ENCODE peak calls at places on chromosomes 13 and 19, in five cellular contexts. J is IMR-90, V is neuronal stem cell, N is H1, E is mesendoderm. U is an unnamed sample.

GRCh38 chr13:80299046-80299445 is 41.9 kb downstream of the SPRY2 start:
- DNase-seq in V (no peak), N (no peak), J (no peak), E (no peak), U (no peak)

GRCh38 chr19:18999896-19000620 is 33.3 kb downstream of the SUGP2 start:
- DNase-seq in N (no peak), V (no peak), E (peak; percentile 16), J (peak; percentile 10), U (peak; percentile 15)

GRCh38 chr13:35500071-35500595 is 23.6 kb upstream of the MAB21L1 start:
- DNase-seq in N (no peak), E (no peak), J (no peak), V (peak; percentile 77), U (no peak)

GRCh38 chr13:37648604-37649003 is 50.0 kb upstream of the POSTN start:
- DNase-seq in N (no peak), J (peak; percentile 88), E (no peak), V (no peak), U (no peak)

GRCh38 chr19:50352242-50352641 is 13.2 kb downstream of the NAPSA start:
- DNase-seq in N (no peak), E (no peak), V (no peak), J (no peak), U (no peak)

GRCh38 chr13:110554946-110555345 is 6.6 kb downstream of the RAB20 start:
- DNase-seq in V (no peak), J (no peak), E (no peak), N (no peak), U (no peak)

GRCh38 chr13:67134322-67135129 is 95.6 kb downstream of the PCDH9 start:
- DNase-seq in V (no peak), E (no peak), J (peak; percentile 25), N (no peak), U (peak; percentile 37)

GRCh38 chr19:14632286-14632685 is 42.4 kb downstream of the ADGRE3 start:
- DNase-seq in E (peak; percentile 41), J (peak; percentile 15), N (no peak), V (no peak), U (peak; percentile 1)

GRCh38 chr13:32830632-32831031 is 185.6 kb upstream of the KL start:
- DNase-seq in E (no peak), V (no peak), N (no peak), J (no peak), U (no peak)

GRCh38 chr13:73938375-73939070 is 195.7 kb downstream of the KLF12 start:
- DNase-seq in E (peak; percentile 67), J (peak; percentile 94), V (peak; percentile 5), N (no peak), U (peak; percentile 83)

GRCh38 chr13:109427695-109428094 is 358.7 kb downstream of the IRS2 start:
- DNase-seq in V (no peak), N (no peak), J (no peak), E (peak; percentile 21), U (no peak)

GRCh38 chr19:18562086-18562485 is 4.4 kb downstream of the KXD1 start:
- DNase-seq in J (no peak), V (no peak), N (no peak), E (no peak), U (no peak)

GRCh38 chr19:30085394-30085793 is 143.4 kb downstream of the URI1 start:
- DNase-seq in V (no peak), J (no peak), E (peak; percentile 59), N (peak; percentile 62), U (no peak)

GRCh38 chr13:98416408-98416807 is 160.5 kb downstream of the STK24 start:
- DNase-seq in J (no peak), V (no peak), E (no peak), N (no peak), U (no peak)

GRCh38 chr13:65940720-65941119 is 1289.4 kb downstream of the PCDH9 start:
- DNase-seq in V (no peak), E (no peak), N (no peak), J (no peak), U (no peak)

GRCh38 chr13:95246292-95247082 is 54.8 kb downstream of the ABCC4 start:
- DNase-seq in J (no peak), E (no peak), N (no peak), V (no peak), U (no peak)

GRCh38 chr13:40191186-40191980 is 475.1 kb downstream of the FOXO1 start:
- DNase-seq in J (no peak), E (no peak), V (no peak), N (no peak), U (peak; percentile 29)

DNA sequence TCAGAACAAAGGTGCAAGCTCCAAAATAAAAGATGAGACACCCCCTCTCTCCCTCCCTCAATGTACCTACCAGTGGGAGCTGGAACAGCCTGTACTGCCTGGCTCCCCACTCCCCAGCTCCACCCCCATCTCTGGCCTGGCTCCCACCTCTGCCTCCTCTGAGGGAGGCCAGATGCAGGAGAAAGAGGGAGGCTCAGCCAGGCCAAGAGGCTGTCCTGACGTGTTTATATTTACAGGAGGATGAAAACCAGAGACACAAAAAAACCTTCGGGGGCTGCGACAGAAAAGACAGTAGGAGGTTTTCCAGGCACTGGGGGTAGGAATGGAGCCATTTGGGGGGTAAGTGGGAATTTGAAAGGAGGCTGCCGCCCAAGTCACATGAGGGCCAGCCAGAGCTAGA is 19.7 kb downstream of the ARHGEF18 start:
- DNase-seq in J (no peak), V (no peak), N (no peak), E (no peak), U (peak; percentile 84)
- H2BK5ac ChIP-seq in J (no peak overlapping the region), V (no peak overlapping the region), N (no peak overlapping the region), E (no peak overlapping the region), U (no peak overlapping the region)

GRCh38 chr19:3152431-3152780 is 16.6 kb downstream of the GNA15 start:
- DNase-seq in J (no peak), V (no peak), N (no peak), E (no peak), U (no peak)
- H3K36me3 ChIP-seq in J (no peaks in the 10 kb centered on the region), V (no peaks in the 10 kb centered on the region), N (no peaks in the 10 kb centered on the region), E (no peaks in the 10 kb centered on the region), U (no peaks in the 10 kb centered on the region)

GRCh38 chr19:40411125-40411842 is 1.9 kb downstream of the PRX start:
- DNase-seq in V (no peak), E (no peak), J (no peak), N (no peak), U (no peak)
- H2BK15ac ChIP-seq in V (peak overlapping the region; percentile 87), E (no peak overlapping the region), J (no peak overlapping the region), N (peak overlapping the region; percentile 88), U (no peak overlapping the region)

GRCh38 chr19:1889907-1890306 is 4.6 kb upstream of the ABHD17A start:
- DNase-seq in E (no peak), N (no peak), V (no peak), J (no peak), U (no peak)

GRCh38 chr19:1888385-1888784 is 3.1 kb upstream of the ABHD17A start:
- DNase-seq in J (no peak), E (no peak), N (no peak), V (no peak), U (no peak)

GRCh38 chr19:1896508-1896907 is 8.7 kb upstream of the ADAT3 start:
- DNase-seq in V (no peak), E (no peak), N (no peak), J (no peak), U (no peak)

GRCh38 chr19:1893791-1894190 is 8.5 kb upstream of the ABHD17A start:
- DNase-seq in N (no peak), E (peak; percentile 60), J (no peak), V (no peak), U (no peak)
- H2BK5ac ChIP-seq in N (no peak overlapping the region), E (no peak overlapping the region), J (no peak overlapping the region), V (no peak overlapping the region), U (no peak overlapping the region)

GRCh38 chr19:55685776-55686175 is 10.8 kb downstream of the EPN1 start:
- DNase-seq in N (no peak), V (no peak), E (no peak), J (no peak), U (no peak)

GRCh38 chr19:55683449-55684261 is 8.6 kb downstream of the EPN1 start:
- DNase-seq in J (no peak), V (no peak), E (no peak), N (no peak), U (no peak)

GRCh38 chr19:55686311-55687050 is 11.5 kb downstream of the EPN1 start:
- DNase-seq in N (no peak), V (no peak), J (no peak), E (no peak), U (no peak)

GRCh38 chr19:55687281-55688172 is 12.5 kb downstream of the EPN1 start:
- DNase-seq in N (no peak), E (no peak), J (no peak), V (no peak), U (no peak)

DNA sequence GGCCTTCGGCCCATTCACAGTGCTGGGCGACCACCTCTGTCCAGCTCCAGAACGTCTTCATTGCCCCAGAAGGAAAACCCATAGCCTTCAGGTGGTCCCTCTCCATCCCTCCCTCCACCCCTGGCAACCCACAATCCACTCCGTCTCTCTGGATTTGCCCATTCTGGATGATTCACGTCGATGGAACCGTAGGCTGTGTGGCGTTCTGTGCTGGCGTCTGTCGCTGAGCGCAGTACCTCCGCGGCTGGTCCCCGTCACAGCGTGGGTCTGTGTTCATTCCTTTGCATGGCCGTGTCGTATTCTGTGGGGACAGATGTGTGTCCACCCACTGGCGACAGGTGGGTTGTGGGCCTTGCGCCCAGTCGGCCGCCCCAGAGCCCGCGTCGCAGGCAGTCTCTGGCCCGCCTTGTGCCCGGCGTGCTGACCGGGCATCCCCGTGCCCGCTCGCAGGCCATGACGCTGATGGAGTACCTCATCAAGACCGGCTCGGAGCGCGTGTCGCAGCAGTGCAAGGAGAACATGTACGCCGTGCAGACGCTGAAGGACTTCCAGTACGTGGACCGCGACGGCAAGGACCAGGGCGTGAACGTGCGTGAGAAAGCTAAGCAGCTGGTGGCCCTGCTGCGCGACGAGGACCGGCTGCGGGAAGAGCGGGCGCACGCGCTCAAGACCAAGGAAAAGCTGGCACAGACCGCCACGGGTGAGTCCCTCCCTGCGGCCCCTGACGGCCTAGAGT is 10.1 kb downstream of the EPN1 start:
- DNase-seq in J (no peak), N (no peak), V (no peak), E (no peak), U (no peak)
- H3K36me3 ChIP-seq in J (peaks cover 59% of the 10 kb centered on the region), N (peaks cover 11% of the 10 kb centered on the region), V (peaks cover 37% of the 10 kb centered on the region), E (peaks cover 3% of the 10 kb centered on the region), U (peaks cover 74% of the 10 kb centered on the region)

GRCh38 chr19:11256189-11256588 is 6.1 kb downstream of the DOCK6 start:
- DNase-seq in V (no peak), E (no peak), N (no peak), J (peak; percentile 33), U (peak; percentile 82)
- H2BK15ac ChIP-seq in V (no peak overlapping the region), E (no peak overlapping the region), N (no peak overlapping the region), J (no peak overlapping the region), U (no peak overlapping the region)

U was measured in mesenchymal stem cell.